ENCODE peak calls at places on chromosomes 7 and 10, in seven cellular contexts. One of them, this sample, is unnamed.

GRCh38 chr7:86972072-86972471 is 87.4 kb downstream of the ELAPOR2 start:
- DNase-seq in kidney epithelial cell: no peak
- DNase-seq in cardiac fibroblast: no peak
- DNase-seq in brain microvascular endothelial cell: no peak
- DNase-seq in CD4-positive, alpha-beta memory T cell: no peak
- DNase-seq in AG04450: no peak
- DNase-seq in fibroblast of lung: no peak
- DNase-seq in this sample: no peak

GRCh38 chr10:97722980-97723379 is 9.4 kb downstream of the MARVELD1 start:
- DNase-seq in brain microvascular endothelial cell: no peak
- DNase-seq in fibroblast of lung: no peak
- DNase-seq in AG04450: no peak
- DNase-seq in kidney epithelial cell: no peak
- DNase-seq in cardiac fibroblast: no peak
- DNase-seq in CD4-positive, alpha-beta memory T cell: no peak
- DNase-seq in this sample: no peak

GRCh38 chr10:122637371-122637770 is 62.3 kb downstream of the C10orf120 start:
- DNase-seq in CD4-positive, alpha-beta memory T cell: no peak
- DNase-seq in fibroblast of lung: no peak
- DNase-seq in kidney epithelial cell: no peak
- DNase-seq in cardiac fibroblast: no peak
- DNase-seq in AG04450: no peak
- DNase-seq in brain microvascular endothelial cell: no peak
- DNase-seq in this sample: no peak

GRCh38 chr7:124752310-124752709 is 13.3 kb downstream of the GPR37 start:
- DNase-seq in AG04450: peak
- DNase-seq in brain microvascular endothelial cell: no peak
- DNase-seq in cardiac fibroblast: no peak
- DNase-seq in fibroblast of lung: peak
- DNase-seq in kidney epithelial cell: no peak
- DNase-seq in CD4-positive, alpha-beta memory T cell: no peak
- DNase-seq in this sample: no peak

GRCh38 chr7:36045830-36046341 is 107.2 kb upstream of the EEPD1 start:
- DNase-seq in brain microvascular endothelial cell: no peak
- DNase-seq in AG04450: no peak
- DNase-seq in fibroblast of lung: no peak
- DNase-seq in kidney epithelial cell: no peak
- DNase-seq in cardiac fibroblast: no peak
- DNase-seq in CD4-positive, alpha-beta memory T cell: no peak
- DNase-seq in this sample: no peak

GRCh38 chr7:7257899-7258692 is 75.8 kb downstream of the C1GALT1 start:
- DNase-seq in AG04450: no peak
- DNase-seq in fibroblast of lung: no peak
- DNase-seq in kidney epithelial cell: peak
- DNase-seq in CD4-positive, alpha-beta memory T cell: no peak
- DNase-seq in cardiac fibroblast: no peak
- DNase-seq in brain microvascular endothelial cell: no peak
- DNase-seq in this sample: no peak

GRCh38 chr10:47402681-47403301 is 18.7 kb upstream of the ZNF488 start:
- DNase-seq in CD4-positive, alpha-beta memory T cell: no peak
- DNase-seq in brain microvascular endothelial cell: peak
- DNase-seq in kidney epithelial cell: peak
- DNase-seq in AG04450: peak
- DNase-seq in cardiac fibroblast: peak
- DNase-seq in fibroblast of lung: peak
- DNase-seq in this sample: peak

GRCh38 chr10:131018886-131019500 is 292.5 kb downstream of the TCERG1L start:
- DNase-seq in AG04450: no peak
- DNase-seq in fibroblast of lung: no peak
- DNase-seq in brain microvascular endothelial cell: no peak
- DNase-seq in CD4-positive, alpha-beta memory T cell: no peak
- DNase-seq in kidney epithelial cell: no peak
- DNase-seq in cardiac fibroblast: no peak
- DNase-seq in this sample: no peak

GRCh38 chr7:77415822-77416620 is at the start of gene GSAP:
- DNase-seq in CD4-positive, alpha-beta memory T cell: peak
- DNase-seq in cardiac fibroblast: peak
- DNase-seq in fibroblast of lung: peak
- DNase-seq in kidney epithelial cell: no peak
- DNase-seq in AG04450: no peak
- DNase-seq in brain microvascular endothelial cell: no peak
- DNase-seq in this sample: no peak

GRCh38 chr10:77267703-77268630 is 369.6 kb downstream of the KCNMA1 start:
- DNase-seq in CD4-positive, alpha-beta memory T cell: no peak
- DNase-seq in kidney epithelial cell: no peak
- DNase-seq in AG04450: no peak
- DNase-seq in brain microvascular endothelial cell: peak
- DNase-seq in cardiac fibroblast: no peak
- DNase-seq in fibroblast of lung: no peak
- DNase-seq in this sample: no peak

GRCh38 chr7:95404316-95404715 is 8.1 kb upstream of the PON3 start:
- DNase-seq in CD4-positive, alpha-beta memory T cell: no peak
- DNase-seq in AG04450: no peak
- DNase-seq in kidney epithelial cell: no peak
- DNase-seq in cardiac fibroblast: peak
- DNase-seq in fibroblast of lung: peak
- DNase-seq in brain microvascular endothelial cell: no peak
- DNase-seq in this sample: no peak

GRCh38 chr7:36810476-36810875 is 86.2 kb upstream of the AOAH start:
- DNase-seq in fibroblast of lung: no peak
- DNase-seq in AG04450: no peak
- DNase-seq in kidney epithelial cell: no peak
- DNase-seq in brain microvascular endothelial cell: no peak
- DNase-seq in CD4-positive, alpha-beta memory T cell: no peak
- DNase-seq in cardiac fibroblast: no peak
- DNase-seq in this sample: no peak

GRCh38 chr7:111107989-111108388 is 17.1 kb downstream of the LRRN3 start:
- DNase-seq in fibroblast of lung: no peak
- DNase-seq in brain microvascular endothelial cell: no peak
- DNase-seq in CD4-positive, alpha-beta memory T cell: no peak
- DNase-seq in kidney epithelial cell: no peak
- DNase-seq in AG04450: no peak
- DNase-seq in cardiac fibroblast: no peak
- DNase-seq in this sample: no peak

GRCh38 chr10:115402690-115403089 is 309.5 kb downstream of the ATRNL1 start:
- DNase-seq in fibroblast of lung: peak
- DNase-seq in cardiac fibroblast: peak
- DNase-seq in kidney epithelial cell: no peak
- DNase-seq in brain microvascular endothelial cell: peak
- DNase-seq in AG04450: no peak
- DNase-seq in CD4-positive, alpha-beta memory T cell: no peak
- DNase-seq in this sample: no peak

GRCh38 chr7:70775570-70776156 is 356.3 kb upstream of the GALNT17 start:
- DNase-seq in kidney epithelial cell: no peak
- DNase-seq in fibroblast of lung: peak
- DNase-seq in AG04450: no peak
- DNase-seq in cardiac fibroblast: peak
- DNase-seq in brain microvascular endothelial cell: no peak
- DNase-seq in CD4-positive, alpha-beta memory T cell: no peak
- DNase-seq in this sample: no peak

GRCh38 chr7:142880886-142881505 is 4.5 kb downstream of the TRPV6 start:
- DNase-seq in CD4-positive, alpha-beta memory T cell: peak
- DNase-seq in cardiac fibroblast: peak
- DNase-seq in brain microvascular endothelial cell: peak
- DNase-seq in kidney epithelial cell: no peak
- DNase-seq in AG04450: no peak
- DNase-seq in fibroblast of lung: peak
- DNase-seq in this sample: no peak

GRCh38 chr7:37342665-37343471 is 105.8 kb downstream of the ELMO1 start:
- DNase-seq in kidney epithelial cell: no peak
- DNase-seq in fibroblast of lung: no peak
- DNase-seq in AG04450: no peak
- DNase-seq in cardiac fibroblast: no peak
- DNase-seq in brain microvascular endothelial cell: no peak
- DNase-seq in CD4-positive, alpha-beta memory T cell: peak
- DNase-seq in this sample: no peak

GRCh38 chr10:77907900-77908717 is 18.4 kb downstream of the DLG5 start:
- DNase-seq in AG04450: no peak
- DNase-seq in brain microvascular endothelial cell: no peak
- DNase-seq in kidney epithelial cell: no peak
- DNase-seq in fibroblast of lung: no peak
- DNase-seq in cardiac fibroblast: no peak
- DNase-seq in CD4-positive, alpha-beta memory T cell: no peak
- DNase-seq in this sample: no peak

GRCh38 chr10:59870152-59870551 is 36.2 kb downstream of the CCDC6 start:
- DNase-seq in kidney epithelial cell: no peak
- DNase-seq in cardiac fibroblast: no peak
- DNase-seq in brain microvascular endothelial cell: no peak
- DNase-seq in AG04450: no peak
- DNase-seq in CD4-positive, alpha-beta memory T cell: no peak
- DNase-seq in fibroblast of lung: no peak
- DNase-seq in this sample: no peak

GRCh38 chr10:59873924-59874323 is 32.4 kb downstream of the CCDC6 start:
- DNase-seq in brain microvascular endothelial cell: no peak
- DNase-seq in AG04450: no peak
- DNase-seq in cardiac fibroblast: no peak
- DNase-seq in kidney epithelial cell: no peak
- DNase-seq in fibroblast of lung: no peak
- DNase-seq in CD4-positive, alpha-beta memory T cell: no peak
- DNase-seq in this sample: no peak

GRCh38 chr10:59868974-59869940 is 37.1 kb downstream of the CCDC6 start:
- DNase-seq in brain microvascular endothelial cell: no peak
- DNase-seq in cardiac fibroblast: no peak
- DNase-seq in CD4-positive, alpha-beta memory T cell: no peak
- DNase-seq in fibroblast of lung: no peak
- DNase-seq in AG04450: no peak
- DNase-seq in kidney epithelial cell: no peak
- DNase-seq in this sample: no peak

GRCh38 chr10:59876695-59877094 is 29.7 kb downstream of the CCDC6 start:
- DNase-seq in brain microvascular endothelial cell: no peak
- DNase-seq in kidney epithelial cell: no peak
- DNase-seq in cardiac fibroblast: no peak
- DNase-seq in AG04450: no peak
- DNase-seq in CD4-positive, alpha-beta memory T cell: no peak
- DNase-seq in fibroblast of lung: no peak
- DNase-seq in this sample: no peak

DNA sequence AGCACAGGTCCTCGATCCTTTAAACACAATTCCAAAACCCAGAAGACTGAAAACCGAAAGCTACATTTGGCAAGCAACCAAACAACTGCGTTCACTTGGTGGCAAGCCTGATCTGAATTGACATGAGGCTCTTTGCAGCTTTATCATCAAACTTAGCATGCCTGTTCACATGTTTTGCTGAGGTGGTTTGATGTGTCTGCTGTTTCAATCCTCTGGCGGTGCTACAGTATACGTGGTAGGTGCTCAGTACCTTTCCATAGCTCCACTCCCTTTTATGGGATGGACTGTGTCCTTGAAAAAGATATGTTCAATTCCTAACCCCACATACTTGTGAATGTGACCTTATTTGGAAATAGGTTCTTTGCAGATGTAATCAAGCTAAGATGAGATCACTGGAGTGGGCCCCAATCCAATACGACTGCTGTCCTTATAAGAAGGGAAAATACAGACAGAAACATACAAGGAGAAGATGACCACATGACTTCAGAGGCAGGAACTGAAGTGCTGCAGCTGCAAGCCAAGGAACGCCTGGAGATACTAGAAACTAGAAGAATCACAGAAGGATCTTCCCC is 33.4 kb downstream of the CCDC6 start:
- DNase-seq in fibroblast of lung: peak
- DNase-seq in CD4-positive, alpha-beta memory T cell: no peak
- DNase-seq in brain microvascular endothelial cell: peak
- DNase-seq in AG04450: peak
- DNase-seq in kidney epithelial cell: peak
- DNase-seq in cardiac fibroblast: peak
- DNase-seq in this sample: no peak
- H3K4me3 ChIP-seq in fibroblast of lung: no peak
- H3K4me3 ChIP-seq in CD4-positive, alpha-beta memory T cell: no peak
- H3K4me3 ChIP-seq in brain microvascular endothelial cell: no peak
- H3K4me3 ChIP-seq in AG04450: peak
- H3K4me3 ChIP-seq in kidney epithelial cell: no peak
- H3K4me3 ChIP-seq in cardiac fibroblast: peak
- H3K4me3 ChIP-seq in this sample: no peak

GRCh38 chr7:101173752-101174244 is 6.3 kb downstream of the NAT16 start:
- DNase-seq in kidney epithelial cell: no peak
- DNase-seq in AG04450: no peak
- DNase-seq in cardiac fibroblast: peak
- DNase-seq in CD4-positive, alpha-beta memory T cell: peak
- DNase-seq in brain microvascular endothelial cell: no peak
- DNase-seq in fibroblast of lung: no peak
- DNase-seq in this sample: no peak

GRCh38 chr7:101175664-101176063 is 4.4 kb downstream of the NAT16 start:
- DNase-seq in cardiac fibroblast: no peak
- DNase-seq in CD4-positive, alpha-beta memory T cell: no peak
- DNase-seq in AG04450: no peak
- DNase-seq in brain microvascular endothelial cell: no peak
- DNase-seq in fibroblast of lung: no peak
- DNase-seq in kidney epithelial cell: no peak
- DNase-seq in this sample: no peak

GRCh38 chr7:101172005-101172853 is 6.9 kb upstream of the VGF start:
- DNase-seq in fibroblast of lung: no peak
- DNase-seq in AG04450: no peak
- DNase-seq in CD4-positive, alpha-beta memory T cell: peak
- DNase-seq in brain microvascular endothelial cell: no peak
- DNase-seq in kidney epithelial cell: no peak
- DNase-seq in cardiac fibroblast: no peak
- DNase-seq in this sample: no peak

GRCh38 chr7:101172854-101173751 is 7.0 kb downstream of the NAT16 start:
- DNase-seq in cardiac fibroblast: peak
- DNase-seq in brain microvascular endothelial cell: peak
- DNase-seq in kidney epithelial cell: no peak
- DNase-seq in CD4-positive, alpha-beta memory T cell: no peak
- DNase-seq in AG04450: peak
- DNase-seq in fibroblast of lung: peak
- DNase-seq in this sample: no peak

GRCh38 chr7:101174322-101174854 is 5.7 kb downstream of the NAT16 start:
- DNase-seq in fibroblast of lung: no peak
- DNase-seq in kidney epithelial cell: no peak
- DNase-seq in CD4-positive, alpha-beta memory T cell: no peak
- DNase-seq in AG04450: no peak
- DNase-seq in brain microvascular endothelial cell: no peak
- DNase-seq in cardiac fibroblast: no peak
- DNase-seq in this sample: no peak
- H3K4me3 ChIP-seq in fibroblast of lung: no peak
- H3K4me3 ChIP-seq in kidney epithelial cell: no peak
- H3K4me3 ChIP-seq in CD4-positive, alpha-beta memory T cell: no peak
- H3K4me3 ChIP-seq in AG04450: no peak
- H3K4me3 ChIP-seq in brain microvascular endothelial cell: no peak
- H3K4me3 ChIP-seq in cardiac fibroblast: no peak
- H3K4me3 ChIP-seq in this sample: no peak

DNA sequence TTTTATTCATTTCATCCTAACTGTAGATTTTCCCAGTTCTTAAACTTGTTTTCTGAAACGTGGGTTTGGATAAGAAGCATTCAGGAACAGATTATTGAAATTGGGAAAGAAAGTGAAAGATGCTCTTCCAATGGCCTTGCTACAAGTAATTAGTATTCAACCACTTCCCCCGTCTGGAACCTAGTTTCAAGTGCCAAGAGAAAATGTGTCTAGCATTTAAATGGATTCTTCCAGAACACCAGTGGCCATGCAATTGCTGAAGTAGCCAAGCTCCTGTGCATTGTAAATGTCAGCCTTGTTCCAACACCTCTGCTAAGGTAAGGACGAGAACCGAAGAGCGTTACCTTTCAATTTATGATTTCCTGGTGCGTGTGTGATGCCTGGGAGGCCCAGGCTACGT is 68.2 kb downstream of the PFKFB3 start:
- DNase-seq in AG04450: no peak
- DNase-seq in fibroblast of lung: no peak
- DNase-seq in brain microvascular endothelial cell: no peak
- DNase-seq in kidney epithelial cell: no peak
- DNase-seq in CD4-positive, alpha-beta memory T cell: no peak
- DNase-seq in cardiac fibroblast: no peak
- DNase-seq in this sample: no peak
- H3K4me3 ChIP-seq in AG04450: no peak
- H3K4me3 ChIP-seq in fibroblast of lung: no peak
- H3K4me3 ChIP-seq in brain microvascular endothelial cell: no peak
- H3K4me3 ChIP-seq in kidney epithelial cell: no peak
- H3K4me3 ChIP-seq in CD4-positive, alpha-beta memory T cell: no peak
- H3K4me3 ChIP-seq in cardiac fibroblast: no peak
- H3K4me3 ChIP-seq in this sample: no peak

GRCh38 chr7:1314908-1315450 is 82.3 kb downstream of the UNCX start:
- DNase-seq in fibroblast of lung: no peak
- DNase-seq in CD4-positive, alpha-beta memory T cell: no peak
- DNase-seq in brain microvascular endothelial cell: no peak
- DNase-seq in kidney epithelial cell: no peak
- DNase-seq in cardiac fibroblast: no peak
- DNase-seq in AG04450: no peak
- DNase-seq in this sample: no peak
- H3K4me3 ChIP-seq in fibroblast of lung: no peak
- H3K4me3 ChIP-seq in CD4-positive, alpha-beta memory T cell: no peak
- H3K4me3 ChIP-seq in brain microvascular endothelial cell: no peak
- H3K4me3 ChIP-seq in kidney epithelial cell: no peak
- H3K4me3 ChIP-seq in cardiac fibroblast: no peak
- H3K4me3 ChIP-seq in AG04450: no peak
- H3K4me3 ChIP-seq in this sample: no peak